ENCODE peak calls at places on chromosomes 11 and 22, in seven cellular contexts. One of them, this sample, is unnamed. For H3K9me3, the result is how much of the 10 kb centered on the place peaks cover.

GRCh38 chr11:77129841-77130756 is 2.1 kb downstream of the MYO7A start:
- DNase-seq in CD4-positive, alpha-beta T cell: no peak
- DNase-seq in pancreas: no peak
- DNase-seq in SJSA1: no peak
- DNase-seq in GM23248: no peak
- DNase-seq in OCI-LY7: no peak
- DNase-seq in CD4-positive, CD25-positive, alpha-beta regulatory T cell: no peak
- DNase-seq in this sample: no peak

GRCh38 chr11:28529540-28530410 is 421.6 kb downstream of the METTL15 start:
- DNase-seq in CD4-positive, alpha-beta T cell: no peak
- DNase-seq in pancreas: no peak
- DNase-seq in SJSA1: peak
- DNase-seq in GM23248: peak
- DNase-seq in OCI-LY7: peak
- DNase-seq in CD4-positive, CD25-positive, alpha-beta regulatory T cell: no peak
- DNase-seq in this sample: no peak

GRCh38 chr11:16897460-16898061 is 116.7 kb downstream of the PLEKHA7 start:
- DNase-seq in CD4-positive, alpha-beta T cell: no peak
- DNase-seq in pancreas: no peak
- DNase-seq in SJSA1: no peak
- DNase-seq in GM23248: no peak
- DNase-seq in OCI-LY7: no peak
- DNase-seq in CD4-positive, CD25-positive, alpha-beta regulatory T cell: no peak
- DNase-seq in this sample: no peak

GRCh38 chr22:27850000-27850465 is 48.5 kb upstream of the MN1 start:
- DNase-seq in CD4-positive, alpha-beta T cell: no peak
- DNase-seq in pancreas: no peak
- DNase-seq in SJSA1: no peak
- DNase-seq in GM23248: no peak
- DNase-seq in OCI-LY7: no peak
- DNase-seq in CD4-positive, CD25-positive, alpha-beta regulatory T cell: no peak
- DNase-seq in this sample: no peak

GRCh38 chr22:48936391-48936790 is 891.3 kb downstream of the BRD1 start:
- DNase-seq in CD4-positive, alpha-beta T cell: no peak
- DNase-seq in pancreas: peak
- DNase-seq in SJSA1: no peak
- DNase-seq in GM23248: no peak
- DNase-seq in OCI-LY7: no peak
- DNase-seq in CD4-positive, CD25-positive, alpha-beta regulatory T cell: no peak
- DNase-seq in this sample: no peak

GRCh38 chr22:28943501-28943879 is 60.1 kb downstream of the ZNRF3 start:
- DNase-seq in CD4-positive, alpha-beta T cell: no peak
- DNase-seq in pancreas: no peak
- DNase-seq in SJSA1: no peak
- DNase-seq in GM23248: no peak
- DNase-seq in OCI-LY7: peak
- DNase-seq in CD4-positive, CD25-positive, alpha-beta regulatory T cell: no peak
- DNase-seq in this sample: no peak

GRCh38 chr22:23691748-23692423 is 1.1 kb downstream of the RGL4 start:
- DNase-seq in CD4-positive, alpha-beta T cell: no peak
- DNase-seq in pancreas: peak
- DNase-seq in SJSA1: no peak
- DNase-seq in GM23248: no peak
- DNase-seq in OCI-LY7: no peak
- DNase-seq in CD4-positive, CD25-positive, alpha-beta regulatory T cell: no peak
- DNase-seq in this sample: no peak

GRCh38 chr11:122128146-122128545 is 12.1 kb upstream of the BLID start:
- DNase-seq in CD4-positive, alpha-beta T cell: no peak
- DNase-seq in pancreas: no peak
- DNase-seq in SJSA1: no peak
- DNase-seq in GM23248: no peak
- DNase-seq in OCI-LY7: no peak
- DNase-seq in CD4-positive, CD25-positive, alpha-beta regulatory T cell: no peak
- DNase-seq in this sample: no peak

GRCh38 chr22:41403532-41404318 is 22.0 kb downstream of the TEF start:
- DNase-seq in CD4-positive, alpha-beta T cell: peak
- DNase-seq in pancreas: peak
- DNase-seq in SJSA1: peak
- DNase-seq in GM23248: peak
- DNase-seq in OCI-LY7: peak
- DNase-seq in CD4-positive, CD25-positive, alpha-beta regulatory T cell: peak
- DNase-seq in this sample: peak

GRCh38 chr11:67401495-67402191 is at the start of gene PPP1CA:
- DNase-seq in CD4-positive, alpha-beta T cell: peak
- DNase-seq in pancreas: peak
- DNase-seq in SJSA1: peak
- DNase-seq in GM23248: peak
- DNase-seq in OCI-LY7: peak
- DNase-seq in CD4-positive, CD25-positive, alpha-beta regulatory T cell: peak
- DNase-seq in this sample: peak

GRCh38 chr11:96338910-96339703 is 3.9 kb downstream of the MAML2 start:
- DNase-seq in CD4-positive, alpha-beta T cell: no peak
- DNase-seq in pancreas: no peak
- DNase-seq in SJSA1: peak
- DNase-seq in GM23248: peak
- DNase-seq in OCI-LY7: peak
- DNase-seq in CD4-positive, CD25-positive, alpha-beta regulatory T cell: no peak
- DNase-seq in this sample: peak

GRCh38 chr11:62612366-62613274 is at the start of the genes EML3 and ROM1:
- DNase-seq in CD4-positive, alpha-beta T cell: peak
- DNase-seq in pancreas: peak
- DNase-seq in SJSA1: peak
- DNase-seq in GM23248: peak
- DNase-seq in OCI-LY7: peak
- DNase-seq in CD4-positive, CD25-positive, alpha-beta regulatory T cell: peak
- DNase-seq in this sample: peak

GRCh38 chr22:41513391-41513790 is 30.9 kb downstream of the POLR3H start:
- DNase-seq in CD4-positive, alpha-beta T cell: no peak
- DNase-seq in pancreas: no peak
- DNase-seq in SJSA1: no peak
- DNase-seq in GM23248: no peak
- DNase-seq in OCI-LY7: no peak
- DNase-seq in CD4-positive, CD25-positive, alpha-beta regulatory T cell: no peak
- DNase-seq in this sample: no peak

GRCh38 chr11:1177020-1177770 is 19.4 kb downstream of the MUC5AC start:
- DNase-seq in CD4-positive, alpha-beta T cell: no peak
- DNase-seq in pancreas: no peak
- DNase-seq in SJSA1: no peak
- DNase-seq in GM23248: no peak
- DNase-seq in OCI-LY7: no peak
- DNase-seq in CD4-positive, CD25-positive, alpha-beta regulatory T cell: no peak
- DNase-seq in this sample: no peak

GRCh38 chr11:57751676-57752253 is at the start of gene BTBD18:
- DNase-seq in CD4-positive, alpha-beta T cell: no peak
- DNase-seq in pancreas: no peak
- DNase-seq in SJSA1: peak
- DNase-seq in GM23248: peak
- DNase-seq in OCI-LY7: peak
- DNase-seq in CD4-positive, CD25-positive, alpha-beta regulatory T cell: no peak
- DNase-seq in this sample: no peak

GRCh38 chr22:19776433-19777031 is 16.0 kb downstream of the TBX1 start:
- DNase-seq in CD4-positive, alpha-beta T cell: no peak
- DNase-seq in pancreas: peak
- DNase-seq in SJSA1: no peak
- DNase-seq in GM23248: peak
- DNase-seq in OCI-LY7: peak
- DNase-seq in CD4-positive, CD25-positive, alpha-beta regulatory T cell: no peak
- DNase-seq in this sample: no peak

GRCh38 chr11:47406896-47407745 is 1.3 kb upstream of the SLC39A13 start:
- DNase-seq in CD4-positive, alpha-beta T cell: no peak
- DNase-seq in pancreas: peak
- DNase-seq in SJSA1: no peak
- DNase-seq in GM23248: peak
- DNase-seq in OCI-LY7: peak
- DNase-seq in CD4-positive, CD25-positive, alpha-beta regulatory T cell: no peak
- DNase-seq in this sample: no peak

GRCh38 chr11:121889931-121890330 is 226.1 kb downstream of the BLID start:
- DNase-seq in CD4-positive, alpha-beta T cell: no peak
- DNase-seq in pancreas: no peak
- DNase-seq in SJSA1: no peak
- DNase-seq in GM23248: peak
- DNase-seq in OCI-LY7: no peak
- DNase-seq in CD4-positive, CD25-positive, alpha-beta regulatory T cell: no peak
- DNase-seq in this sample: no peak

GRCh38 chr11:123187670-123188507 is 7.2 kb downstream of the CLMP start:
- DNase-seq in CD4-positive, alpha-beta T cell: no peak
- DNase-seq in pancreas: no peak
- DNase-seq in SJSA1: peak
- DNase-seq in GM23248: peak
- DNase-seq in OCI-LY7: no peak
- DNase-seq in CD4-positive, CD25-positive, alpha-beta regulatory T cell: no peak
- DNase-seq in this sample: no peak

GRCh38 chr11:43927925-43928707 is 14.3 kb upstream of the C11orf96 start:
- DNase-seq in CD4-positive, alpha-beta T cell: no peak
- DNase-seq in pancreas: no peak
- DNase-seq in SJSA1: peak
- DNase-seq in GM23248: no peak
- DNase-seq in OCI-LY7: no peak
- DNase-seq in CD4-positive, CD25-positive, alpha-beta regulatory T cell: no peak
- DNase-seq in this sample: no peak

GRCh38 chr11:116955949-116956348 is 118.5 kb upstream of the APOA1 start:
- DNase-seq in CD4-positive, alpha-beta T cell: no peak
- DNase-seq in pancreas: no peak
- DNase-seq in SJSA1: no peak
- DNase-seq in GM23248: no peak
- DNase-seq in OCI-LY7: no peak
- DNase-seq in CD4-positive, CD25-positive, alpha-beta regulatory T cell: no peak
- DNase-seq in this sample: no peak

GRCh38 chr11:122209619-122210377 is 93.8 kb upstream of the BLID start:
- DNase-seq in CD4-positive, alpha-beta T cell: no peak
- DNase-seq in pancreas: no peak
- DNase-seq in SJSA1: no peak
- DNase-seq in GM23248: peak
- DNase-seq in OCI-LY7: no peak
- DNase-seq in CD4-positive, CD25-positive, alpha-beta regulatory T cell: no peak
- DNase-seq in this sample: no peak

GRCh38 chr11:40186401-40187091 is 1272.9 kb downstream of the LRRC4C start:
- DNase-seq in CD4-positive, alpha-beta T cell: no peak
- DNase-seq in pancreas: no peak
- DNase-seq in SJSA1: no peak
- DNase-seq in GM23248: no peak
- DNase-seq in OCI-LY7: no peak
- DNase-seq in CD4-positive, CD25-positive, alpha-beta regulatory T cell: no peak
- DNase-seq in this sample: no peak

GRCh38 chr11:93212094-93212493 is 14.3 kb upstream of the SLC36A4 start:
- DNase-seq in CD4-positive, alpha-beta T cell: no peak
- DNase-seq in pancreas: no peak
- DNase-seq in SJSA1: no peak
- DNase-seq in GM23248: no peak
- DNase-seq in OCI-LY7: no peak
- DNase-seq in CD4-positive, CD25-positive, alpha-beta regulatory T cell: no peak
- DNase-seq in this sample: no peak

GRCh38 chr11:556175-556699 is 4.3 kb downstream of the LMNTD2 start:
- DNase-seq in CD4-positive, alpha-beta T cell: no peak
- DNase-seq in pancreas: no peak
- DNase-seq in SJSA1: no peak
- DNase-seq in GM23248: peak
- DNase-seq in OCI-LY7: no peak
- DNase-seq in CD4-positive, CD25-positive, alpha-beta regulatory T cell: no peak
- DNase-seq in this sample: no peak

GRCh38 chr22:39149915-39150847 is 2.3 kb downstream of the CBX7 start:
- DNase-seq in CD4-positive, alpha-beta T cell: no peak
- DNase-seq in pancreas: peak
- DNase-seq in SJSA1: no peak
- DNase-seq in GM23248: no peak
- DNase-seq in OCI-LY7: no peak
- DNase-seq in CD4-positive, CD25-positive, alpha-beta regulatory T cell: no peak
- DNase-seq in this sample: no peak
- H3K27ac ChIP-seq in CD4-positive, alpha-beta T cell: peak
- H3K27ac ChIP-seq in pancreas: no peak
- H3K27ac ChIP-seq in SJSA1: no peak
- H3K27ac ChIP-seq in GM23248: no peak
- H3K27ac ChIP-seq in OCI-LY7: peak
- H3K27ac ChIP-seq in CD4-positive, CD25-positive, alpha-beta regulatory T cell: peak
- H3K27ac ChIP-seq in this sample: no peak

GRCh38 chr11:3356858-3357257 is 22.1 kb downstream of the ZNF195 start:
- DNase-seq in CD4-positive, alpha-beta T cell: no peak
- DNase-seq in pancreas: no peak
- DNase-seq in SJSA1: no peak
- DNase-seq in GM23248: no peak
- DNase-seq in OCI-LY7: no peak
- DNase-seq in CD4-positive, CD25-positive, alpha-beta regulatory T cell: no peak
- DNase-seq in this sample: no peak
- H3K9me3 ChIP-seq in CD4-positive, alpha-beta T cell: half or more
- H3K9me3 ChIP-seq in pancreas: under half
- H3K9me3 ChIP-seq in SJSA1: under half
- H3K9me3 ChIP-seq in GM23248: under half
- H3K9me3 ChIP-seq in OCI-LY7: under half
- H3K9me3 ChIP-seq in CD4-positive, CD25-positive, alpha-beta regulatory T cell: half or more
- H3K9me3 ChIP-seq in this sample: half or more

DNA sequence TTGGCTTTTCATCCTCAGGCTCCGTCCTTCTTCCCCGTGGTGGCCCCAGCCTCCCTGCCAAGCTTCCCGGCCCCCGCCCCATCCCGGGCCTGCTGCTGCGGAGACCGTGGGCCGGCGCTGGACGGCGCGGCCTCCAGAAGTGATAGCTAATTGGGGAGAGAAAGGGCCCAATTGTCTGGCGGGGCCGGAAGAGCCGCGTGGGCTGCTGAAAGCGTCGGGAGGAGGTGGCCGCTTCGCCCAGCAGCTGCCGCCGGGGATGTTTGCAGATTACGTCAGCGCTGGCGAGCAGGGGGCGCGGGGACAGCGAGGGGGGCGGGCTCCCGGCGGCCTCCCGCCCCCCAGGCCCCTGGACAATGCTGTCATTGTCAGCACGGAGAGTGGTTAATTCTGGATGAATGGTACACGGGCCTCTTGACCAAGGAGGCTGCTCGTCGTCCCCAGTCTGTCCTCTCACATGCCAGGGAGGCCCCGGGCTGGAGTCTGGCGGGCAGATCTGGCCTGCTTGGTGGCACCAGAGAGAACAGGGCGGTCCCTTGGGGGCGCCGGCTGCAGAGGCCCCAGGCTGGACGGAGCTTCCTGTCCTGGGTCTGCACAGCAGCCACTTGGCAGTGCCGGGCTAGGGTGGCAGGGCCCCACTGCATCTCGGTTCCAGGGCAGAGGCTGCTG is 1.6 kb downstream of the SMIM38 start:
- DNase-seq in CD4-positive, alpha-beta T cell: no peak
- DNase-seq in pancreas: no peak
- DNase-seq in SJSA1: peak
- DNase-seq in GM23248: peak
- DNase-seq in OCI-LY7: no peak
- DNase-seq in CD4-positive, CD25-positive, alpha-beta regulatory T cell: no peak
- DNase-seq in this sample: no peak
- H3K27ac ChIP-seq in CD4-positive, alpha-beta T cell: no peak
- H3K27ac ChIP-seq in pancreas: peak
- H3K27ac ChIP-seq in SJSA1: peak
- H3K27ac ChIP-seq in GM23248: no peak
- H3K27ac ChIP-seq in OCI-LY7: no peak
- H3K27ac ChIP-seq in CD4-positive, CD25-positive, alpha-beta regulatory T cell: no peak
- H3K27ac ChIP-seq in this sample: no peak

GRCh38 chr22:43921361-43921760 is 2.2 kb upstream of the PNPLA3 start:
- DNase-seq in CD4-positive, alpha-beta T cell: no peak
- DNase-seq in pancreas: no peak
- DNase-seq in SJSA1: peak
- DNase-seq in GM23248: peak
- DNase-seq in OCI-LY7: no peak
- DNase-seq in CD4-positive, CD25-positive, alpha-beta regulatory T cell: no peak
- DNase-seq in this sample: no peak
- H3K9me3 ChIP-seq in CD4-positive, alpha-beta T cell: under half
- H3K9me3 ChIP-seq in pancreas: under half
- H3K9me3 ChIP-seq in SJSA1: under half
- H3K9me3 ChIP-seq in GM23248: under half
- H3K9me3 ChIP-seq in OCI-LY7: under half
- H3K9me3 ChIP-seq in CD4-positive, CD25-positive, alpha-beta regulatory T cell: under half
- H3K9me3 ChIP-seq in this sample: under half

This sample was measured in CD8-positive, alpha-beta memory T cell.